ENCODE peak calls at places on chromosomes 11 and 22, in four cellular contexts. C is HCT116, Z is lower leg skin, Y is testis. M is an unnamed sample.
A peak's percentile ranks its signal among the peaks of the same experiment; 100 is the strongest.

GRCh38 chr22:48938741-48939140 is 888.9 kb downstream of the BRD1 start:
- DNase-seq in C (no peak), Z (no peak), Y (peak; percentile 14), M (no peak)

GRCh38 chr11:64060861-64061444 is 25.2 kb downstream of the FLRT1 start:
- DNase-seq in Y (peak; percentile 69), C (no peak), Z (no peak), M (peak; percentile 32)

GRCh38 chr22:39360674-39361413 is 11.1 kb downstream of the SYNGR1 start:
- DNase-seq in Z (no peak), C (no peak), Y (no peak), M (no peak)

GRCh38 chr11:1460396-1460795 is 26.2 kb downstream of the MOB2 start:
- DNase-seq in Y (peak; percentile 51), Z (no peak), C (no peak), M (no peak)

GRCh38 chr22:16721969-16722368 is 103.2 kb downstream of the XKR3 start:
- DNase-seq in Z (no peak), C (no peak), Y (no peak), M (no peak)

GRCh38 chr11:1829039-1829820 is 5.6 kb upstream of the SYT8 start:
- DNase-seq in Z (no peak), C (no peak), Y (no peak), M (no peak)

GRCh38 chr11:92975285-92975684 is 5.8 kb downstream of the MTNR1B start:
- DNase-seq in Z (no peak), Y (no peak), C (no peak), M (no peak)

GRCh38 chr22:45328822-45329535 is 19.2 kb downstream of the FAM118A start:
- DNase-seq in C (no peak), Z (peak; percentile 48), Y (no peak), M (peak; percentile 77)

GRCh38 chr11:114162719-114163123 is 103.2 kb downstream of the ZBTB16 start:
- DNase-seq in C (no peak), Y (peak; percentile 95), Z (peak; percentile 97), M (no peak)

GRCh38 chr11:8100151-8100550 is 19.1 kb downstream of the TUB start:
- DNase-seq in C (no peak), Y (no peak), Z (peak; percentile 4), M (no peak)

GRCh38 chr11:65530157-65530496 is 5.2 kb downstream of the SCYL1 start:
- DNase-seq in C (no peak), Y (no peak), Z (no peak), M (peak; percentile 34)

GRCh38 chr11:1668911-1669473 is 28.0 kb upstream of the KRTAP5-6 start:
- DNase-seq in Z (no peak), Y (peak; percentile 6), C (no peak), M (no peak)

GRCh38 chr11:111911563-111912401 is at the start of gene CRYAB:
- DNase-seq in Y (peak; percentile 84), Z (peak; percentile 94), C (no peak), M (peak; percentile 25)

GRCh38 chr11:131978351-131978750 is 607.9 kb downstream of the NTM start:
- DNase-seq in Z (no peak), C (no peak), Y (no peak), M (no peak)

GRCh38 chr22:27144345-27144744 is 487.0 kb downstream of the MIAT start:
- DNase-seq in C (no peak), Z (no peak), Y (no peak), M (no peak)

GRCh38 chr22:43643362-43643761 is 168.7 kb downstream of the EFCAB6 start:
- DNase-seq in Y (no peak), C (no peak), Z (no peak), M (no peak)

GRCh38 chr11:76229690-76230240 is 23.5 kb upstream of the WNT11 start:
- DNase-seq in C (no peak), Z (no peak), Y (no peak), M (no peak)

GRCh38 chr11:88338223-88338661 is 706 bp upstream of the CTSC start:
- DNase-seq in C (no peak), Y (peak; percentile 43), Z (peak; percentile 55), M (peak; percentile 62)

GRCh38 chr11:123194308-123195181 is 503 bp downstream of the CLMP start:
- DNase-seq in Y (no peak), Z (no peak), C (no peak), M (no peak)

GRCh38 chr22:49051491-49052022 is 776.1 kb downstream of the BRD1 start:
- DNase-seq in C (no peak), Y (no peak), Z (no peak), M (no peak)

GRCh38 chr11:3840870-3841425 is at the start of gene RHOG:
- DNase-seq in C (no peak), Z (peak; percentile 72), Y (peak; percentile 84), M (peak; percentile 87)

GRCh38 chr22:19292262-19293230 is 1.0 kb upstream of the CLTCL1 start:
- DNase-seq in Y (peak; percentile 46), C (no peak), Z (peak; percentile 65), M (no peak)

GRCh38 chr11:10294289-10294953 is 402 bp upstream of the SBF2 start:
- DNase-seq in Y (peak; percentile 48), C (no peak), Z (peak; percentile 60), M (no peak)

GRCh38 chr22:37566903-37567798 is 6.9 kb downstream of the CDC42EP1 start:
- DNase-seq in Y (peak; percentile 88), Z (no peak), C (peak; percentile 84), M (peak; percentile 62)

GRCh38 chr11:64891215-64891848 is 12.9 kb upstream of the EHD1 start:
- DNase-seq in C (no peak), Z (no peak), Y (no peak), M (no peak)

GRCh38 chr11:5689551-5689983 is at the start of gene TRIM22:
- DNase-seq in Z (peak; percentile 35), C (no peak), Y (peak; percentile 59), M (peak; percentile 62)

GRCh38 chr11:78659326-78660319 is 85.0 kb upstream of the NARS2 start:
- DNase-seq in Z (peak; percentile 18), Y (no peak), C (no peak), M (no peak)

GRCh38 chr11:34044664-34045485 is 6.7 kb upstream of the CAPRIN1 start:
- DNase-seq in C (peak; percentile 41), Y (no peak), Z (peak; percentile 24), M (peak; percentile 81)

GRCh38 chr11:107018902-107019493 is 722 bp upstream of the GUCY1A2 start:
- DNase-seq in Y (peak; percentile 77), C (no peak), Z (peak; percentile 30), M (peak; percentile 32)

GRCh38 chr11:3626250-3626960 is 15.4 kb downstream of the ART5 start:
- DNase-seq in Z (peak; percentile 38), C (no peak), Y (peak; percentile 43), M (no peak)

GRCh38 chr11:9663699-9664275 is at the start of gene SWAP70:
- DNase-seq in Z (peak; percentile 86), Y (peak; percentile 91), C (peak; percentile 60), M (peak; percentile 89)

GRCh38 chr11:60711316-60711715 is 11.9 kb downstream of the MS4A8 start:
- DNase-seq in Y (no peak), Z (no peak), C (no peak), M (no peak)

GRCh38 chr22:40746428-40747220 is 67.3 kb downstream of the MCHR1 start:
- DNase-seq in C (no peak), Z (no peak), Y (no peak), M (no peak)

GRCh38 chr22:29315286-29316195 is at the start of gene RASL10A:
- DNase-seq in Y (no peak), C (no peak), Z (no peak), M (peak; percentile 39)

GRCh38 chr11:28542556-28542955 is 434.4 kb downstream of the METTL15 start:
- DNase-seq in C (no peak), Z (no peak), Y (no peak), M (no peak)

GRCh38 chr11:60570970-60571369 is 55.8 kb downstream of the MS4A13 start:
- DNase-seq in Y (no peak), C (no peak), Z (no peak), M (no peak)

GRCh38 chr11:123475478-123475877 is 45.4 kb downstream of the GRAMD1B start:
- DNase-seq in C (no peak), Z (no peak), Y (peak; percentile 52), M (no peak)

GRCh38 chr11:75428301-75428724 is 4.7 kb downstream of the KLHL35 start:
- DNase-seq in Z (peak; percentile 89), Y (peak; percentile 94), C (no peak), M (peak; percentile 92)

GRCh38 chr11:72574046-72574445 is 100.2 kb downstream of the PDE2A start:
- DNase-seq in C (no peak), Y (no peak), Z (no peak), M (no peak)

GRCh38 chr22:32073823-32074380 is 30.8 kb downstream of the SLC5A1 start:
- DNase-seq in C (no peak), Z (no peak), Y (no peak), M (no peak)
- TF ChIP-seq POLR2A in C (no peak), Z (no peak), Y (no peak), M (no peak)

DNA sequence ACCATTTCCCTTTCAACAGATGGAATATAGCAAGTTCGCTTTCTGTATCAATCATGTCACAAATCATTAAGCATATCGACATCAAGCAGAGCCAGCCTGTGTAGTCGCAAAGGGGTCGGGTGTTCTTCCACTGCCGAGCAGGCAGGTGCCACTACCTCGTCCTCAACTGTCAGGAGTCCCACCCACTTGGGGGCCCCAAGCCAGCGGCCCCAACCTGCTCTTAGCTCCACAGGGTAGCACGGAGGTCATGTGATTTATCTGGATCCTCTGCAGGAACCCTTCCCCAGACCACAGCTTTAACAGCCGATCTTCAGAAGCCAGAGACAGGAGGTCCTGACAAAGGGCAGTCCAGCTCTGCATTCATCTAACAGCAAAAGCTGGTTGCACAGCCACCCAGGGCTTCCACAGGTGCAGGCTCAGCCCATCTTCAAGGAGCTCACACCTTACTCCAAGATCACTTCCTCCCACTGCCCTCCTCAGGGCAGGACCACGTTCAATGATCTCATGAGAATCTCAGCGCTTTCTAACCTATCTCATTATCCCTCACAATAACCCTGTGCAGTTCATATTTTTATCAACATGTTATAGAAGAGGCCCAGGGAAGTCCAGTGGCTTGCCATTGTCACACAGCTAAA is 110.2 kb downstream of the TRIM29 start:
- DNase-seq in C (no peak), Z (no peak), Y (no peak), M (no peak)
- TF ChIP-seq POLR2A in C (no peak), Z (no peak), Y (no peak), M (no peak)

GRCh38 chr11:124875943-124876817 is 10.9 kb downstream of the ROBO3 start:
- DNase-seq in C (peak; percentile 94), Y (peak; percentile 93), Z (peak; percentile 76), M (peak; percentile 82)
- TF ChIP-seq POLR2A in C (peak; percentile 15), Y (no peak), Z (no peak), M (no peak)

GRCh38 chr22:42520663-42521546 is 1.3 kb upstream of the RRP7A start:
- DNase-seq in Y (peak; percentile 60), Z (no peak), C (no peak), M (no peak)
- TF ChIP-seq POLR2A in Y (no peak), Z (no peak), C (no peak), M (no peak)